ENCODE peak calls at places on chromosomes 7 and 10, in six cellular contexts. One of them, this sample, is unnamed. For H3K36me3 and H3K4me1, the result is how much of the 10 kb centered on the place peaks cover.

GRCh38 chr7:1725199-1725701 is 55.2 kb downstream of the ELFN1 start:
- DNase-seq in CD8-positive, alpha-beta T cell: no peak
- DNase-seq in cardiac muscle cell: peak
- DNase-seq in fibroblast of lung: peak
- DNase-seq in left ventricle myocardium inferior: peak
- DNase-seq in spleen: no peak
- DNase-seq in this sample: no peak

GRCh38 chr7:15620491-15621185 is 58.8 kb upstream of the AGMO start:
- DNase-seq in CD8-positive, alpha-beta T cell: no peak
- DNase-seq in cardiac muscle cell: peak
- DNase-seq in left ventricle myocardium inferior: no peak
- DNase-seq in spleen: no peak
- DNase-seq in fibroblast of lung: no peak
- DNase-seq in this sample: no peak

GRCh38 chr10:61592581-61592980 is 70.1 kb upstream of the CABCOCO1 start:
- DNase-seq in fibroblast of lung: no peak
- DNase-seq in CD8-positive, alpha-beta T cell: no peak
- DNase-seq in cardiac muscle cell: peak
- DNase-seq in spleen: no peak
- DNase-seq in left ventricle myocardium inferior: no peak
- DNase-seq in this sample: no peak

GRCh38 chr7:2004841-2005351 is 227.8 kb downstream of the MAD1L1 start:
- DNase-seq in left ventricle myocardium inferior: peak
- DNase-seq in fibroblast of lung: no peak
- DNase-seq in CD8-positive, alpha-beta T cell: no peak
- DNase-seq in spleen: peak
- DNase-seq in cardiac muscle cell: no peak
- DNase-seq in this sample: peak

GRCh38 chr7:2045559-2046405 is 187.0 kb downstream of the MAD1L1 start:
- DNase-seq in CD8-positive, alpha-beta T cell: no peak
- DNase-seq in fibroblast of lung: no peak
- DNase-seq in spleen: peak
- DNase-seq in left ventricle myocardium inferior: peak
- DNase-seq in cardiac muscle cell: no peak
- DNase-seq in this sample: no peak

GRCh38 chr10:14524692-14525091 is 194.0 kb upstream of the FRMD4A start:
- DNase-seq in fibroblast of lung: no peak
- DNase-seq in cardiac muscle cell: peak
- DNase-seq in CD8-positive, alpha-beta T cell: no peak
- DNase-seq in spleen: no peak
- DNase-seq in left ventricle myocardium inferior: no peak
- DNase-seq in this sample: no peak

GRCh38 chr7:139743967-139744767 is 33.6 kb downstream of the HIPK2 start:
- DNase-seq in CD8-positive, alpha-beta T cell: no peak
- DNase-seq in left ventricle myocardium inferior: no peak
- DNase-seq in fibroblast of lung: peak
- DNase-seq in cardiac muscle cell: no peak
- DNase-seq in spleen: no peak
- DNase-seq in this sample: no peak

GRCh38 chr10:100895896-100896295 is 16.9 kb upstream of the SLF2 start:
- DNase-seq in cardiac muscle cell: no peak
- DNase-seq in spleen: no peak
- DNase-seq in left ventricle myocardium inferior: no peak
- DNase-seq in CD8-positive, alpha-beta T cell: no peak
- DNase-seq in fibroblast of lung: no peak
- DNase-seq in this sample: no peak

GRCh38 chr7:101814081-101814995 is 3.1 kb upstream of the CUX1 start:
- DNase-seq in CD8-positive, alpha-beta T cell: peak
- DNase-seq in fibroblast of lung: peak
- DNase-seq in spleen: peak
- DNase-seq in left ventricle myocardium inferior: peak
- DNase-seq in cardiac muscle cell: peak
- DNase-seq in this sample: peak

GRCh38 chr7:95267754-95268153 is 56.6 kb downstream of the PON1 start:
- DNase-seq in left ventricle myocardium inferior: no peak
- DNase-seq in fibroblast of lung: peak
- DNase-seq in spleen: no peak
- DNase-seq in cardiac muscle cell: no peak
- DNase-seq in CD8-positive, alpha-beta T cell: no peak
- DNase-seq in this sample: no peak

GRCh38 chr7:92750440-92750839 is 85.9 kb downstream of the CDK6 start:
- DNase-seq in cardiac muscle cell: no peak
- DNase-seq in fibroblast of lung: peak
- DNase-seq in CD8-positive, alpha-beta T cell: no peak
- DNase-seq in spleen: no peak
- DNase-seq in left ventricle myocardium inferior: no peak
- DNase-seq in this sample: no peak

GRCh38 chr10:61541960-61542359 is 88.8 kb upstream of the TMEM26 start:
- DNase-seq in fibroblast of lung: no peak
- DNase-seq in CD8-positive, alpha-beta T cell: no peak
- DNase-seq in spleen: no peak
- DNase-seq in cardiac muscle cell: no peak
- DNase-seq in left ventricle myocardium inferior: no peak
- DNase-seq in this sample: no peak

GRCh38 chr7:131034166-131034881 is 293.4 kb upstream of the MKLN1 start:
- DNase-seq in spleen: no peak
- DNase-seq in CD8-positive, alpha-beta T cell: no peak
- DNase-seq in left ventricle myocardium inferior: no peak
- DNase-seq in fibroblast of lung: no peak
- DNase-seq in cardiac muscle cell: no peak
- DNase-seq in this sample: no peak

GRCh38 chr7:6159524-6160011 is 112.9 kb downstream of the CYTH3 start:
- DNase-seq in fibroblast of lung: no peak
- DNase-seq in CD8-positive, alpha-beta T cell: no peak
- DNase-seq in cardiac muscle cell: no peak
- DNase-seq in spleen: no peak
- DNase-seq in left ventricle myocardium inferior: no peak
- DNase-seq in this sample: no peak

GRCh38 chr7:159165352-159165751 is 20.7 kb upstream of the VIPR2 start:
- DNase-seq in spleen: no peak
- DNase-seq in CD8-positive, alpha-beta T cell: no peak
- DNase-seq in fibroblast of lung: no peak
- DNase-seq in left ventricle myocardium inferior: no peak
- DNase-seq in cardiac muscle cell: no peak
- DNase-seq in this sample: no peak

GRCh38 chr10:78552261-78552811 is 516.4 kb upstream of the ZMIZ1 start:
- DNase-seq in cardiac muscle cell: peak
- DNase-seq in fibroblast of lung: peak
- DNase-seq in CD8-positive, alpha-beta T cell: no peak
- DNase-seq in spleen: no peak
- DNase-seq in left ventricle myocardium inferior: peak
- DNase-seq in this sample: peak

GRCh38 chr7:27961255-27961654 is 219.3 kb downstream of the JAZF1 start:
- DNase-seq in CD8-positive, alpha-beta T cell: no peak
- DNase-seq in fibroblast of lung: peak
- DNase-seq in cardiac muscle cell: peak
- DNase-seq in spleen: no peak
- DNase-seq in left ventricle myocardium inferior: no peak
- DNase-seq in this sample: no peak

GRCh38 chr10:132306951-132307751 is 599 bp downstream of the STK32C start:
- DNase-seq in spleen: peak
- DNase-seq in cardiac muscle cell: no peak
- DNase-seq in CD8-positive, alpha-beta T cell: peak
- DNase-seq in left ventricle myocardium inferior: peak
- DNase-seq in fibroblast of lung: no peak
- DNase-seq in this sample: no peak

GRCh38 chr10:65194131-65194530 is 1672.9 kb downstream of the REEP3 start:
- DNase-seq in cardiac muscle cell: peak
- DNase-seq in spleen: no peak
- DNase-seq in CD8-positive, alpha-beta T cell: no peak
- DNase-seq in fibroblast of lung: peak
- DNase-seq in left ventricle myocardium inferior: no peak
- DNase-seq in this sample: no peak

GRCh38 chr10:121662945-121663917 is 65.0 kb upstream of the FGFR2 start:
- DNase-seq in cardiac muscle cell: no peak
- DNase-seq in left ventricle myocardium inferior: no peak
- DNase-seq in fibroblast of lung: no peak
- DNase-seq in CD8-positive, alpha-beta T cell: no peak
- DNase-seq in spleen: no peak
- DNase-seq in this sample: no peak

GRCh38 chr10:102009801-102010425 is 46.1 kb downstream of the ARMH3 start:
- DNase-seq in cardiac muscle cell: peak
- DNase-seq in spleen: no peak
- DNase-seq in CD8-positive, alpha-beta T cell: no peak
- DNase-seq in left ventricle myocardium inferior: no peak
- DNase-seq in fibroblast of lung: peak
- DNase-seq in this sample: peak

GRCh38 chr10:131862548-131862947 is 38.3 kb upstream of the PPP2R2D start:
- DNase-seq in spleen: no peak
- DNase-seq in cardiac muscle cell: no peak
- DNase-seq in CD8-positive, alpha-beta T cell: no peak
- DNase-seq in fibroblast of lung: no peak
- DNase-seq in left ventricle myocardium inferior: no peak
- DNase-seq in this sample: no peak

GRCh38 chr7:39353615-39354376 is 212.4 kb upstream of the YAE1 start:
- DNase-seq in left ventricle myocardium inferior: peak
- DNase-seq in CD8-positive, alpha-beta T cell: no peak
- DNase-seq in spleen: no peak
- DNase-seq in fibroblast of lung: peak
- DNase-seq in cardiac muscle cell: peak
- DNase-seq in this sample: peak

GRCh38 chr10:13087986-13088618 is 11.9 kb upstream of the OPTN start:
- DNase-seq in fibroblast of lung: peak
- DNase-seq in spleen: no peak
- DNase-seq in cardiac muscle cell: peak
- DNase-seq in CD8-positive, alpha-beta T cell: no peak
- DNase-seq in left ventricle myocardium inferior: no peak
- DNase-seq in this sample: no peak

DNA sequence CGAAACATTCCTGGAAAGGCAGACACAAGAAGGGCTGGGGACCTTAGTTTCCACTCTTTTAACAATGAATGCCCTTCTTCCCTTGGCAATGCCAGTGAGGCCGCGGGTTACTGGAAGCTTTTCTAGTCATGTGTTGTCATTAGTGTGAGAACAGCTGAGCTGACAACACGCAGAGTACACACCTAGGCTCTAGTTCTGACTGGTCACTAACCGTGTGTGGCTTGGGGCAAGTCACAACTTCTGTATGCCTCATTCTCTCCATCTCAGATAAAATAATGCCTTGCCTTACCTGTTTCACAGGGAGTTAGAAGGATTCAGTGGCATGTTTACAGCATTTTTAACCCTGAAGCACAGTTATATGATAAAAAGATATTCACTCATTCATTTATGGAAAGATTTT is 31.7 kb downstream of the FBH1 start:
- DNase-seq in fibroblast of lung: no peak
- DNase-seq in cardiac muscle cell: no peak
- DNase-seq in spleen: no peak
- DNase-seq in CD8-positive, alpha-beta T cell: no peak
- DNase-seq in left ventricle myocardium inferior: no peak
- DNase-seq in this sample: no peak
- H3K36me3 ChIP-seq in fibroblast of lung: under half
- H3K36me3 ChIP-seq in cardiac muscle cell: half or more
- H3K36me3 ChIP-seq in spleen: half or more
- H3K36me3 ChIP-seq in CD8-positive, alpha-beta T cell: under half
- H3K36me3 ChIP-seq in left ventricle myocardium inferior: half or more
- H3K36me3 ChIP-seq in this sample: under half

GRCh38 chr10:34476607-34477006 is 338.5 kb downstream of the PARD3 start:
- DNase-seq in spleen: no peak
- DNase-seq in CD8-positive, alpha-beta T cell: no peak
- DNase-seq in fibroblast of lung: no peak
- DNase-seq in left ventricle myocardium inferior: no peak
- DNase-seq in cardiac muscle cell: no peak
- DNase-seq in this sample: no peak

GRCh38 chr10:34477229-34477628 is 337.9 kb downstream of the PARD3 start:
- DNase-seq in spleen: no peak
- DNase-seq in fibroblast of lung: no peak
- DNase-seq in CD8-positive, alpha-beta T cell: no peak
- DNase-seq in cardiac muscle cell: no peak
- DNase-seq in left ventricle myocardium inferior: no peak
- DNase-seq in this sample: no peak

GRCh38 chr10:34475222-34475621 is 339.9 kb downstream of the PARD3 start:
- DNase-seq in CD8-positive, alpha-beta T cell: no peak
- DNase-seq in spleen: no peak
- DNase-seq in cardiac muscle cell: no peak
- DNase-seq in fibroblast of lung: peak
- DNase-seq in left ventricle myocardium inferior: no peak
- DNase-seq in this sample: no peak

GRCh38 chr10:34480345-34480744 is 334.8 kb downstream of the PARD3 start:
- DNase-seq in fibroblast of lung: no peak
- DNase-seq in cardiac muscle cell: no peak
- DNase-seq in CD8-positive, alpha-beta T cell: no peak
- DNase-seq in left ventricle myocardium inferior: no peak
- DNase-seq in spleen: no peak
- DNase-seq in this sample: no peak

DNA sequence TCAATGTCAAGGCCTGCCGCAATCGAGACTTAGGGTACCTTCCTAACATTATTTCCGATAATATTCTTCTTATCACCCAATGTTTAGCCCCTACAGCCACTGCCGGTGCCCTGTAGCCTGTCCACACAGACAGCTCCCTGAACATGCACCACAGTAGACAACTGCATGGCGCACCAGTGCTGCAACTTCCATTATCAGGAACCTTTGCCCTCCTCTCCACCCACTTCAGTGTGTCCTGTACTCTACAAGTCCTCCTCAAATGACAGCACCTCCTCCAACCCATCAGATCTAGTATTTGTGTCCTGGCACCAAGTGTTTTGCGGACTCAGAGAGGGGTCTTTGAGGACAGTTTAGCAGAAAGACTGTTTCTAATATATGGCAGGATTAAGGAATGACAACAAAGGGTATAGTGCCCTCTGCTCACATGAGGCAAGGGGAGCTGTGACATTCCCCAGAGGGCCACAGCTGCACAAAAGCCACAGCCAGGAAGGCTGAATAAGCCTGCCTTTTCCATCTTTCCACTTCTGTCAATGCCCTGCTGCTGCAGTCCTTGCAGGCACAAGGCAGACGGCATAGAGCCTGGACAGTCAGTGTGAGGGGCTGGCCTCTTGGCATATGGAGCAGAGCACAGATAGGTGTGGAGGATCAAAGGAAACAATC is 335.4 kb downstream of the PARD3 start:
- DNase-seq in spleen: no peak
- DNase-seq in cardiac muscle cell: no peak
- DNase-seq in left ventricle myocardium inferior: no peak
- DNase-seq in CD8-positive, alpha-beta T cell: no peak
- DNase-seq in fibroblast of lung: no peak
- DNase-seq in this sample: no peak
- H3K4me1 ChIP-seq in spleen: under half
- H3K4me1 ChIP-seq in cardiac muscle cell: under half
- H3K4me1 ChIP-seq in left ventricle myocardium inferior: under half
- H3K4me1 ChIP-seq in CD8-positive, alpha-beta T cell: under half
- H3K4me1 ChIP-seq in fibroblast of lung: under half
- H3K4me1 ChIP-seq in this sample: under half

DNA sequence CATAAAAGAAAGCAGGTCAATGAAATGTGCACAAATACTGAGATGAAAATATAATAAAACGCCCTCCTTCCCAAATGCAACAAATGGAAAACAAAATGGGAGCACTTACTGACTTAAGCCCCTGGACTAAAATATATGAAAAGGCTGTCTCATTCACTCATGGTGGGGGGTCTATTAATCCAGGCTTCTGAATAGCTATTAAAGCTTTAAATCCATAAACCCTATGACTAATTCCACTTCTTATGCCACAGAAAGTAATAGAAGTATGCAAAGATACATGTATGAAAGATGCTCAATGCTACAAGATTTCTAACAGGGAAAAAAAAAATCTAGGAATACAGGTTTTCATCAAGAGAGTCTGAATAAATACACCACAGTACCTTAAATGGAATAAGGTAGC is 20.5 kb downstream of the EIF3A start:
- DNase-seq in CD8-positive, alpha-beta T cell: no peak
- DNase-seq in spleen: no peak
- DNase-seq in cardiac muscle cell: no peak
- DNase-seq in left ventricle myocardium inferior: no peak
- DNase-seq in fibroblast of lung: no peak
- DNase-seq in this sample: no peak
- H3K36me3 ChIP-seq in CD8-positive, alpha-beta T cell: half or more
- H3K36me3 ChIP-seq in spleen: half or more
- H3K36me3 ChIP-seq in cardiac muscle cell: half or more
- H3K36me3 ChIP-seq in left ventricle myocardium inferior: half or more
- H3K36me3 ChIP-seq in fibroblast of lung: under half
- H3K36me3 ChIP-seq in this sample: under half

GRCh38 chr7:55569797-55570196 is 2.5 kb downstream of the VOPP1 start:
- DNase-seq in left ventricle myocardium inferior: no peak
- DNase-seq in fibroblast of lung: no peak
- DNase-seq in spleen: no peak
- DNase-seq in cardiac muscle cell: no peak
- DNase-seq in CD8-positive, alpha-beta T cell: no peak
- DNase-seq in this sample: no peak
- H3K4me1 ChIP-seq in left ventricle myocardium inferior: half or more
- H3K4me1 ChIP-seq in fibroblast of lung: under half
- H3K4me1 ChIP-seq in spleen: half or more
- H3K4me1 ChIP-seq in cardiac muscle cell: under half
- H3K4me1 ChIP-seq in CD8-positive, alpha-beta T cell: half or more
- H3K4me1 ChIP-seq in this sample: under half